ENCODE peak calls at places on chromosomes 1 and 21, in nine cellular contexts. N is heart left ventricle; V is A549; S is endothelial cell of umbilical vein; Y is CD8-positive, alpha-beta T cell; P is pancreas; R is prostate gland; D is fibroblast of lung; H is breast epithelium. U is an unnamed sample.

GRCh38 chr1:200372885-200373181 is 37.0 kb downstream of the ZNF281 start:
- DNase-seq in R (no peak), P (no peak), S (no peak), H (no peak), D (no peak), V (no peak), Y (no peak), N (no peak), U (no peak)

GRCh38 chr21:44456207-44456914 is 1.1 kb downstream of the LRRC3 start:
- DNase-seq in N (no peak), P (no peak), V (no peak), D (no peak), S (peak; percentile 5), H (peak; percentile 41), Y (no peak), R (no peak), U (no peak)

GRCh38 chr1:193060938-193061337 is 1.5 kb downstream of the RO60 start:
- DNase-seq in V (peak; percentile 13), N (no peak), S (peak; percentile 27), Y (no peak), P (no peak), D (peak; percentile 22), R (no peak), H (no peak), U (no peak)

GRCh38 chr1:187862506-187862905 is 1033.8 kb downstream of the PLA2G4A start:
- DNase-seq in H (no peak), R (no peak), N (no peak), P (no peak), Y (no peak), D (no peak), S (no peak), V (no peak), U (no peak)

GRCh38 chr1:46489169-46489637 is 433 bp upstream of the DMBX1 start:
- DNase-seq in H (no peak), Y (no peak), V (no peak), N (no peak), P (no peak), S (no peak), R (no peak), D (no peak), U (peak; percentile 30)

GRCh38 chr1:178417858-178418257 is 78.9 kb downstream of the CLEC20A start:
- DNase-seq in D (peak; percentile 93), H (no peak), P (no peak), N (no peak), Y (no peak), R (no peak), V (peak; percentile 44), S (peak; percentile 45), U (no peak)

GRCh38 chr1:181345146-181345545 is 138.2 kb upstream of the CACNA1E start:
- DNase-seq in H (no peak), S (no peak), D (no peak), V (no peak), R (no peak), P (no peak), Y (no peak), N (no peak), U (no peak)

GRCh38 chr1:13663969-13664368 is 36.0 kb upstream of the PRDM2 start:
- DNase-seq in D (no peak), P (no peak), V (no peak), R (no peak), N (no peak), S (no peak), H (no peak), Y (no peak), U (no peak)

GRCh38 chr1:154607084-154607747 is 770 bp downstream of the ADAR start:
- DNase-seq in V (no peak), N (no peak), Y (peak; percentile 11), S (peak; percentile 79), D (peak; percentile 52), P (no peak), H (no peak), R (peak; percentile 18), U (no peak)

GRCh38 chr1:156481527-156481926 is 19.0 kb downstream of the MEF2D start:
- DNase-seq in V (no peak), H (no peak), R (no peak), D (no peak), P (no peak), Y (no peak), S (no peak), N (no peak), U (no peak)

GRCh38 chr1:232776526-232776925 is 28.7 kb upstream of the MAP10 start:
- DNase-seq in D (no peak), P (no peak), H (no peak), N (no peak), Y (no peak), R (no peak), S (no peak), V (no peak), U (no peak)

GRCh38 chr1:63827411-63828321 is 53.8 kb downstream of the ROR1 start:
- DNase-seq in P (no peak), D (peak; percentile 53), R (no peak), Y (no peak), V (no peak), N (no peak), S (no peak), H (no peak), U (no peak)

DNA sequence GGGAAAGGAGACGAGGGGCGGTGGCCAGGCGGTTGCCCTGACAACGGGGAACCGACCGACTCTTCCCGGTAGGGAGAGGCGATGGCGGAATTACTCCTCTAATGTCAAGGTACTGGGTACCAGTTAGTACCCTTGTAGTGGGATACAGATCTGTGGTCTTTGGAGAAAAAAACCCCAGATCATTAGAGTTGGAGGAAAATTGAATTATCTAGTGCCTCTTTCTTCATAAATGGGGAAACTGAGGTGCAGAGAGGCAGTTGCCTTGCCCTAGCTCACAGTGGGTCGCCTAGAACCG is 545 bp upstream of the PEF1 start:
- DNase-seq in P (no peak), R (no peak), N (no peak), S (no peak), D (no peak), V (no peak), H (no peak), Y (no peak), U (no peak)
- TF ChIP-seq CTCF in P (no peak), R (no peak), N (no peak), S (no peak), D (no peak), V (no peak), H (no peak), Y (no peak), U (no peak)

DNA sequence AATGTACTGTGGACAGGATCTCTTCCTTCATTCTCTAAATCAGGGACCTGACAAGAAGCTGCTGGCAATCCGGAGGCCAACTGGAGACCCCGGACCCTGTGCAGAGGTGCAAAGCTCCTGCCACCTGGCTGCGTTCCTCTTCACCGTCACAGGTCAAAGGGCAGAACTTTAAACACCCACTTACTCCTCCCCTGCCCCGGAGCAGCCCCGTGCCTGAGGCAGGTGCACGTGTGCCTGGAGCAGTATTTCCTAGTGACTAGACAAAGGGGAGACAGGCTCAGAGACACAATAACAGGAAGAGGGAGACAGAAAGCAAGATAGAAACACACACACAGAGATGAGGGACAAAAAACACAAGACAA is 6.6 kb upstream of the PIGC start:
- DNase-seq in Y (no peak), R (no peak), P (peak; percentile 38), S (peak; percentile 6), V (peak; percentile 12), D (no peak), N (no peak), H (no peak), U (no peak)
- H3K4me1 ChIP-seq in Y (peaks cover 13% of the 10 kb centered on the region), R (no peaks in the 10 kb centered on the region), P (peaks cover 20% of the 10 kb centered on the region), S (peaks cover 22% of the 10 kb centered on the region), V (peaks cover 71% of the 10 kb centered on the region), D (peaks cover 2% of the 10 kb centered on the region), N (peaks cover 2% of the 10 kb centered on the region), H (no peaks in the 10 kb centered on the region), U (no peaks in the 10 kb centered on the region)

GRCh38 chr1:169577981-169578738 is 8.1 kb downstream of the F5 start:
- DNase-seq in Y (no peak), N (no peak), V (no peak), S (no peak), H (no peak), P (no peak), R (no peak), D (no peak), U (no peak)

GRCh38 chr1:169574336-169574735 is 11.9 kb downstream of the F5 start:
- DNase-seq in N (peak; percentile 41), D (no peak), H (no peak), R (peak; percentile 11), P (no peak), S (peak; percentile 17), V (no peak), Y (no peak), U (no peak)

GRCh38 chr1:169576934-169577331 is 9.3 kb downstream of the F5 start:
- DNase-seq in N (peak; percentile 22), R (no peak), P (no peak), D (no peak), V (no peak), S (no peak), H (no peak), Y (no peak), U (no peak)

GRCh38 chr1:169572184-169572583 is 14.1 kb downstream of the F5 start:
- DNase-seq in V (no peak), H (no peak), P (no peak), N (no peak), D (no peak), Y (no peak), R (peak; percentile 11), S (peak; percentile 5), U (no peak)

DNA sequence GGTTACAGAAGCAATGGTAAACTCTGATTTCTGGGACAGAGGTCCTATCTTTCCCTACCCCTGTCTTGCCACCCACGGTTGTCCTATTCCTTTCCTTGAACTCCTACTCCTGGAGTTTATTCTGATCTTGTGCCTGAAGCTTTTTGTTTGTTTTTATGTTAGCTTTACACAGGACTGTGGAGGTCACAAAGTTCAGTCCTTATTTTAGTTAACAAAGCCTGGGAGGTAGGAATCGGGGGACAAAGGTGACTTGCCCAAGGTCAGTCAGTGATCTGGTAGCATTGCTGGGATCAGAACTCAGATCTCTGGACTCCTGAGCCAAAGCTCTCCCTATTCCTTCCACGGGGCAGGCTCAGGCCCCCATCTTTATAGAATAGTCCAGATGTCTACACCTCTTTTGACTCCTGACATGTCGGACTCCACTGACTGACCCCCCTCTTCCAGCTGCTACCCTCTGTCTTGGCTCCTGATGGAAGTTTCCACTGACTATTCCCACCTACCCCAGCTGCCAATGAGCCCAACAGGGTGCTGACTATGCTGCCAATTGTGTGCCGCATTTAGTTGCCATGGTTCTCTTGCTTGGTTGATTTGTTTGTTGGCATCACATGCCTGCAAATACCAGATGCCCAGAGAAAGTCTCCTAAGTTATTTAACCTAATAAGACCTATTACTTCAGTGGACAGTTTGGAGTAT is 9.9 kb downstream of the F5 start:
- DNase-seq in R (no peak), D (no peak), S (no peak), V (no peak), Y (no peak), N (peak; percentile 68), H (no peak), P (no peak), U (no peak)
- H3K27ac ChIP-seq in R (no peak overlapping the region), D (no peak overlapping the region), S (no peak overlapping the region), V (no peak overlapping the region), Y (no peak overlapping the region), N (no peak overlapping the region), H (no peak overlapping the region), P (no peak overlapping the region), U (peak overlapping the region; percentile 28)

GRCh38 chr1:35340519-35340918 is 72.0 kb downstream of the ZMYM4 start:
- DNase-seq in S (no peak), D (no peak), H (no peak), R (no peak), N (no peak), V (no peak), P (no peak), Y (no peak), U (no peak)

GRCh38 chr1:35350872-35351271 is 82.4 kb downstream of the ZMYM4 start:
- DNase-seq in Y (no peak), P (no peak), N (peak; percentile 33), H (no peak), S (no peak), V (no peak), R (no peak), D (no peak), U (no peak)

GRCh38 chr1:35345439-35345981 is 77.0 kb downstream of the ZMYM4 start:
- DNase-seq in R (no peak), N (no peak), V (no peak), P (no peak), H (no peak), S (no peak), Y (no peak), D (peak; percentile 74), U (no peak)
- TF ChIP-seq CTCF in R (no peak), N (no peak), V (no peak), P (no peak), H (no peak), S (no peak), Y (no peak), D (no peak), U (no peak)

U was measured in thyroid gland.